ENCODE peak calls at places on chromosomes 12 and 14, in six cellular contexts. One of them, this sample, is unnamed.

GRCh38 chr12:99093166-99093565 is 448.1 kb downstream of the APAF1 start:
- DNase-seq in OCI-LY7: peak; percentile 13
- DNase-seq in GM13977: no peak
- DNase-seq in foreskin fibroblast: no peak
- DNase-seq in breast epithelium: no peak
- DNase-seq in body of pancreas: no peak
- DNase-seq in this sample: no peak

GRCh38 chr14:73467800-73468199 is 9.5 kb upstream of the NUMB start:
- DNase-seq in OCI-LY7: no peak
- DNase-seq in GM13977: no peak
- DNase-seq in foreskin fibroblast: peak; percentile 37
- DNase-seq in breast epithelium: no peak
- DNase-seq in body of pancreas: no peak
- DNase-seq in this sample: no peak

GRCh38 chr14:59969319-59969718 is 49.4 kb downstream of the LRRC9 start:
- DNase-seq in OCI-LY7: no peak
- DNase-seq in GM13977: no peak
- DNase-seq in foreskin fibroblast: peak; percentile 68
- DNase-seq in breast epithelium: no peak
- DNase-seq in body of pancreas: no peak
- DNase-seq in this sample: no peak

GRCh38 chr12:122171399-122171798 is 2.6 kb downstream of the IL31 start:
- DNase-seq in OCI-LY7: no peak
- DNase-seq in GM13977: no peak
- DNase-seq in foreskin fibroblast: no peak
- DNase-seq in breast epithelium: no peak
- DNase-seq in body of pancreas: no peak
- DNase-seq in this sample: no peak

GRCh38 chr12:27619308-27619707 is 76.9 kb upstream of the REP15 start:
- DNase-seq in OCI-LY7: no peak
- DNase-seq in GM13977: no peak
- DNase-seq in foreskin fibroblast: peak; percentile 90
- DNase-seq in breast epithelium: no peak
- DNase-seq in body of pancreas: no peak
- DNase-seq in this sample: no peak

GRCh38 chr14:55446833-55447232 is 6.4 kb upstream of the TBPL2 start:
- DNase-seq in OCI-LY7: no peak
- DNase-seq in GM13977: no peak
- DNase-seq in foreskin fibroblast: peak; percentile 89
- DNase-seq in breast epithelium: no peak
- DNase-seq in body of pancreas: no peak
- DNase-seq in this sample: no peak

GRCh38 chr12:118065380-118065779 is 4.4 kb upstream of the WSB2 start:
- DNase-seq in OCI-LY7: peak; percentile 33
- DNase-seq in GM13977: no peak
- DNase-seq in foreskin fibroblast: no peak
- DNase-seq in breast epithelium: no peak
- DNase-seq in body of pancreas: no peak
- DNase-seq in this sample: no peak

GRCh38 chr12:75525263-75525662 is 13.9 kb upstream of the KRR1 start:
- DNase-seq in OCI-LY7: peak; percentile 13
- DNase-seq in GM13977: no peak
- DNase-seq in foreskin fibroblast: peak; percentile 43
- DNase-seq in breast epithelium: no peak
- DNase-seq in body of pancreas: no peak
- DNase-seq in this sample: no peak

GRCh38 chr12:111068281-111068680 is 147.9 kb upstream of the MYL2 start:
- DNase-seq in OCI-LY7: no peak
- DNase-seq in GM13977: no peak
- DNase-seq in foreskin fibroblast: no peak
- DNase-seq in breast epithelium: no peak
- DNase-seq in body of pancreas: no peak
- DNase-seq in this sample: no peak

GRCh38 chr12:111066744-111067437 is 146.5 kb upstream of the MYL2 start:
- DNase-seq in OCI-LY7: peak; percentile 42
- DNase-seq in GM13977: no peak
- DNase-seq in foreskin fibroblast: no peak
- DNase-seq in breast epithelium: no peak
- DNase-seq in body of pancreas: no peak
- DNase-seq in this sample: no peak

GRCh38 chr12:111069886-111070285 is 149.5 kb upstream of the MYL2 start:
- DNase-seq in OCI-LY7: no peak
- DNase-seq in GM13977: no peak
- DNase-seq in foreskin fibroblast: no peak
- DNase-seq in breast epithelium: no peak
- DNase-seq in body of pancreas: no peak
- DNase-seq in this sample: no peak

GRCh38 chr12:111064982-111065381 is 144.6 kb upstream of the MYL2 start:
- DNase-seq in OCI-LY7: no peak
- DNase-seq in GM13977: no peak
- DNase-seq in foreskin fibroblast: no peak
- DNase-seq in breast epithelium: no peak
- DNase-seq in body of pancreas: no peak
- DNase-seq in this sample: no peak

GRCh38 chr12:111067498-111067897 is 147.1 kb upstream of the MYL2 start:
- DNase-seq in OCI-LY7: no peak
- DNase-seq in GM13977: no peak
- DNase-seq in foreskin fibroblast: no peak
- DNase-seq in breast epithelium: peak; percentile 18
- DNase-seq in body of pancreas: no peak
- DNase-seq in this sample: no peak
- TF ChIP-seq CTCF in OCI-LY7: no peak
- TF ChIP-seq CTCF in GM13977: no peak
- TF ChIP-seq CTCF in foreskin fibroblast: no peak
- TF ChIP-seq CTCF in breast epithelium: no peak
- TF ChIP-seq CTCF in body of pancreas: no peak
- TF ChIP-seq CTCF in this sample: no peak

DNA sequence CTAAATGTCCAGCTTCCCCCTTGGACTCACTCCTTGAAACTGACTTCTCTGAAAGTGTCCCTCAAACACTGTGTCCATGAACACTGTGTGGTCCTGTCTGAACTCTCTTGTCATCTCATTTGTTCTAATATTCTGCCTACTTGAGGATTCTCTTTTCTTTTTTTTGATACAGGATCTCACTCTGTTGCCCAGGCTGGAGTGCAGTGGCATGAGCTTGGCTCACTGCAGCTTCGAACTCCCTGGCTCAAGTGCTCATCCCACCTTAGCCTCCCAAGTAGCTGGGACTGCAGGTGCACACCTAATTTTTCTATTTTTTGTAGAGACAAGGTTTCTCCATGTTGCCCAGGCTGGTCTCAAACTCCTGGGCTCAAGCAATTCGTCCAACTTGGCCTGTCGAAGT is 4.9 kb upstream of the HEBP1 start:
- DNase-seq in OCI-LY7: no peak
- DNase-seq in GM13977: no peak
- DNase-seq in foreskin fibroblast: no peak
- DNase-seq in breast epithelium: no peak
- DNase-seq in body of pancreas: no peak
- DNase-seq in this sample: no peak
- TF ChIP-seq CTCF in OCI-LY7: no peak
- TF ChIP-seq CTCF in GM13977: no peak
- TF ChIP-seq CTCF in foreskin fibroblast: no peak
- TF ChIP-seq CTCF in breast epithelium: no peak
- TF ChIP-seq CTCF in body of pancreas: no peak
- TF ChIP-seq CTCF in this sample: no peak

GRCh38 chr14:75283884-75284563 is 5.4 kb downstream of the FOS start:
- DNase-seq in OCI-LY7: no peak
- DNase-seq in GM13977: no peak
- DNase-seq in foreskin fibroblast: no peak
- DNase-seq in breast epithelium: no peak
- DNase-seq in body of pancreas: peak; percentile 79
- DNase-seq in this sample: no peak
- TF ChIP-seq CTCF in OCI-LY7: no peak
- TF ChIP-seq CTCF in GM13977: no peak
- TF ChIP-seq CTCF in foreskin fibroblast: no peak
- TF ChIP-seq CTCF in breast epithelium: no peak
- TF ChIP-seq CTCF in body of pancreas: no peak
- TF ChIP-seq CTCF in this sample: no peak

DNA sequence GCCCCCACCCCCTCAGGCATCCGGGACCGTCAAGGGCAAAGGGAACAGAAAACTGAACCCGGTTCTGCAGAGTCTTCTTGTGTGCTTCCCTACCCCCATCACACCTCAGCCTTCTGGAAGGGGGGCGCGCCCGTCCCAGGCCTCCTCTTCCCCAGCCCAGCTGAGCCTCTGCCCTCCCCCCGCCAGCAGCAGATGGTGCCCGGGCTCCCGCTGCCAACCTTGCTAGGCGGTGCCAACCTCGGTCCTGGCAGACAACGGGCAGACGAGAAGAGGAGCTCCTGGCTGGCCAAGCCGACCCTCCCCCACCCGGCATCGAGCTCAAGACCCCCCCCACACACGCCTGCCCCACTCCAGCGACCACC is 8.7 kb downstream of the STAC3 start:
- DNase-seq in OCI-LY7: peak; percentile 47
- DNase-seq in GM13977: no peak
- DNase-seq in foreskin fibroblast: peak; percentile 31
- DNase-seq in breast epithelium: peak; percentile 60
- DNase-seq in body of pancreas: peak; percentile 58
- DNase-seq in this sample: no peak
- TF ChIP-seq CTCF in OCI-LY7: no peak
- TF ChIP-seq CTCF in GM13977: no peak
- TF ChIP-seq CTCF in foreskin fibroblast: no peak
- TF ChIP-seq CTCF in breast epithelium: no peak
- TF ChIP-seq CTCF in body of pancreas: no peak
- TF ChIP-seq CTCF in this sample: no peak